ENCODE peak calls at places on chromosome 18, in eight cellular contexts. One of them, this sample, is unnamed.

GRCh38 chr18:43022874-43023273 is 92.6 kb downstream of the RIT2 start:
- DNase-seq in GM23338: no peak
- DNase-seq in neural progenitor cell: no peak
- DNase-seq in nephron progenitor cell: no peak
- DNase-seq in GM20000: no peak
- DNase-seq in choroid plexus epithelial cell: no peak
- DNase-seq in coronary artery: no peak
- DNase-seq in transverse colon: no peak
- DNase-seq in this sample: no peak

GRCh38 chr18:57439617-57439975 is 4.4 kb downstream of the ONECUT2 start:
- DNase-seq in neural progenitor cell: peak; percentile 84
- DNase-seq in transverse colon: no peak
- DNase-seq in GM23338: peak; percentile 91
- DNase-seq in coronary artery: no peak
- DNase-seq in GM20000: no peak
- DNase-seq in choroid plexus epithelial cell: no peak
- DNase-seq in nephron progenitor cell: peak; percentile 42
- DNase-seq in this sample: peak; percentile 37

GRCh38 chr18:43067570-43067969 is 47.9 kb downstream of the RIT2 start:
- DNase-seq in GM20000: no peak
- DNase-seq in nephron progenitor cell: no peak
- DNase-seq in neural progenitor cell: no peak
- DNase-seq in transverse colon: no peak
- DNase-seq in GM23338: peak; percentile 18
- DNase-seq in choroid plexus epithelial cell: no peak
- DNase-seq in coronary artery: no peak
- DNase-seq in this sample: no peak

GRCh38 chr18:45569566-45569965 is 45.7 kb upstream of the SLC14A2 start:
- DNase-seq in choroid plexus epithelial cell: no peak
- DNase-seq in GM23338: no peak
- DNase-seq in neural progenitor cell: no peak
- DNase-seq in coronary artery: no peak
- DNase-seq in nephron progenitor cell: no peak
- DNase-seq in GM20000: no peak
- DNase-seq in transverse colon: no peak
- DNase-seq in this sample: no peak

GRCh38 chr18:70036771-70037452 is 89.2 kb upstream of the CD226 start:
- DNase-seq in neural progenitor cell: no peak
- DNase-seq in GM20000: peak; percentile 60
- DNase-seq in GM23338: no peak
- DNase-seq in choroid plexus epithelial cell: no peak
- DNase-seq in nephron progenitor cell: no peak
- DNase-seq in transverse colon: no peak
- DNase-seq in coronary artery: no peak
- DNase-seq in this sample: peak; percentile 54

GRCh38 chr18:58226476-58226875 is 182.4 kb downstream of the NEDD4L start:
- DNase-seq in GM20000: no peak
- DNase-seq in neural progenitor cell: no peak
- DNase-seq in transverse colon: no peak
- DNase-seq in GM23338: no peak
- DNase-seq in nephron progenitor cell: no peak
- DNase-seq in choroid plexus epithelial cell: no peak
- DNase-seq in coronary artery: no peak
- DNase-seq in this sample: no peak

GRCh38 chr18:77147418-77147852 is 14.9 kb upstream of the MBP start:
- DNase-seq in GM23338: no peak
- DNase-seq in choroid plexus epithelial cell: no peak
- DNase-seq in coronary artery: peak; percentile 69
- DNase-seq in neural progenitor cell: no peak
- DNase-seq in transverse colon: no peak
- DNase-seq in GM20000: no peak
- DNase-seq in nephron progenitor cell: no peak
- DNase-seq in this sample: no peak

GRCh38 chr18:26480897-26481795 is 67.2 kb downstream of the KCTD1 start:
- DNase-seq in transverse colon: no peak
- DNase-seq in neural progenitor cell: no peak
- DNase-seq in GM20000: no peak
- DNase-seq in nephron progenitor cell: no peak
- DNase-seq in coronary artery: no peak
- DNase-seq in choroid plexus epithelial cell: peak; percentile 94
- DNase-seq in GM23338: no peak
- DNase-seq in this sample: no peak

DNA sequence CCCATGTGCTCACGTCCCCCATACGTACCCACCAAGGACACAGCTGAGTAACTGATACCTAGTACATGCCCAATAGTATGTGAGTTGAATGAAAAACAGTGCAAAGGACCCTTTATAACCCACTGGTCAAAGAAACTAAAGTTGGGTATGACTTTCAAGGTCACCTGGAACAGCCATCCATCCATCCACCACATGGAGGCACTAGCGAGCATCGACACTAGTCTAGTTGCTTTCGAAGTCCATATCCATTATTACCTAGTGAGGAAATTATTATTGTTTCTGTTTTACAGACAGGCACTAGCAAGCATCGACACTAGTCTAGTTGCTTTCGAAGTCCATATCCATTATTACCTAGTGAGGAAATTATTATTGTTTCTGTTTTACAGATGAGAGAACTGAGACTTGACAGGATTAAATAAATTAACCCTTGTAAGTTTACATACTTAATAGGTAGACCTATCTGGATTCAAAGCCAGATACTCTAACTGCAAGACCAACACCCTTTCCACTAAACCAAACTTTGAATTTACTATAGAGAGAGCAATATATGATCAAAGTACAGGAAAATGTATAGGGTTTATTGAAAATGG is 233.7 kb downstream of the METTL4 start:
- DNase-seq in neural progenitor cell: peak; percentile 51
- DNase-seq in GM23338: peak; percentile 74
- DNase-seq in transverse colon: peak; percentile 19
- DNase-seq in nephron progenitor cell: no peak
- DNase-seq in choroid plexus epithelial cell: peak; percentile 53
- DNase-seq in GM20000: peak; percentile 32
- DNase-seq in coronary artery: no peak
- DNase-seq in this sample: peak; percentile 47
- TF ChIP-seq CTCF in neural progenitor cell: peak; percentile 72
- TF ChIP-seq CTCF in GM23338: peak; percentile 75
- TF ChIP-seq CTCF in transverse colon: peak; percentile 31
- TF ChIP-seq CTCF in nephron progenitor cell: peak; percentile 34
- TF ChIP-seq CTCF in choroid plexus epithelial cell: peak; percentile 70
- TF ChIP-seq CTCF in GM20000: peak; percentile 71
- TF ChIP-seq CTCF in coronary artery: no peak
- TF ChIP-seq CTCF in this sample: peak; percentile 71

GRCh38 chr18:50327983-50328382 is 40.5 kb upstream of the CXXC1 start:
- DNase-seq in coronary artery: no peak
- DNase-seq in GM20000: no peak
- DNase-seq in neural progenitor cell: no peak
- DNase-seq in choroid plexus epithelial cell: no peak
- DNase-seq in transverse colon: no peak
- DNase-seq in nephron progenitor cell: no peak
- DNase-seq in GM23338: no peak
- DNase-seq in this sample: no peak
- TF ChIP-seq CTCF in coronary artery: no peak
- TF ChIP-seq CTCF in GM20000: no peak
- TF ChIP-seq CTCF in neural progenitor cell: no peak
- TF ChIP-seq CTCF in choroid plexus epithelial cell: no peak
- TF ChIP-seq CTCF in transverse colon: no peak
- TF ChIP-seq CTCF in nephron progenitor cell: no peak
- TF ChIP-seq CTCF in GM23338: no peak
- TF ChIP-seq CTCF in this sample: no peak

DNA sequence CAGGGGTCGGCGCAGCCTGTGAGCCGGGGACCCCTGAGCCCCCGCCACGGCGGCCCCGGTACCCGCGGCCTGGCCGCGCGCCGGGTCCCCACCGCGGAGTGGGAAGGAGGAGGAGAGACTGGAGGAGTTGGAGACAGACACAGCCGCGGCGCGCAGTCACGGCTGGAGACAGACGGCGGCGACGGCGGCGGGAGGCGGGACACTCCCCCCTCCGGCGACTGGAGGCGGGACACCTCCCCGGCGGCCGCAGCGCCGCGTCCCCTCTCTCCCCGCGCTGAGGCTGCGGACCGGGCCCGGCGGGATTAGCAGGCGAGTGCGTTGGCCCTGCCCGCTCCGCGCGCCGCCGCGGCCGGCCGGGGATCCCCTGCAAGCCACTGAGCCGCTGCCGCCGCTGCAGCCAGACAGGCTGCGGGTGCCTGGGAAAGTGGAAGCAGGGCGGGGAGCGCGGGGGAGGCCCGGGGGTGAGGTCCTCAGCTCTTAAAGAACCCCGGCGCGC is 1.0 kb upstream of the LDLRAD4 start:
- DNase-seq in neural progenitor cell: peak; percentile 87
- DNase-seq in GM23338: peak; percentile 67
- DNase-seq in coronary artery: peak; percentile 84
- DNase-seq in transverse colon: peak; percentile 70
- DNase-seq in choroid plexus epithelial cell: peak; percentile 30
- DNase-seq in nephron progenitor cell: peak; percentile 73
- DNase-seq in GM20000: peak; percentile 79
- DNase-seq in this sample: peak; percentile 66
- TF ChIP-seq CTCF in neural progenitor cell: no peak
- TF ChIP-seq CTCF in GM23338: no peak
- TF ChIP-seq CTCF in coronary artery: no peak
- TF ChIP-seq CTCF in transverse colon: no peak
- TF ChIP-seq CTCF in choroid plexus epithelial cell: no peak
- TF ChIP-seq CTCF in nephron progenitor cell: no peak
- TF ChIP-seq CTCF in GM20000: no peak
- TF ChIP-seq CTCF in this sample: no peak

DNA sequence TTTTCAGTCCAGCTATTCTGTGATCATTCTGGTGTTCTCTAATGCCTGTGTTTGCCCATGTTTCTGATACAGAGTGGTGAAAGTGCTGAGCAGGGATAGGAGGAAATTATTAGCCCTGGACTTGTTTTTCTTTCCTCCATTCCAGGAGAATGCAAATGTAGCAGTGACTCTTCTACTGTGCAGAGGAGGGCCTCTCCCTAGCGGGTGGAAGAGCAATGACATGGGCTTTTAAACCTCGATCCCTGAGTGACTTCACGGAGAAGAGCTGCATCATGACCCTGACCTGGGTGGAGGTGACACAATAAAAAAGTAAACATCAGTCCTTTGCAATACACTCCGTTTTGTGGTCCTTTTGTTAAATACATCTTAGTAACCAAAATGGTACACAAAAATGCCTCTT is 68.0 kb upstream of the NETO1 start:
- DNase-seq in GM20000: no peak
- DNase-seq in neural progenitor cell: no peak
- DNase-seq in coronary artery: no peak
- DNase-seq in choroid plexus epithelial cell: no peak
- DNase-seq in GM23338: peak; percentile 10
- DNase-seq in transverse colon: no peak
- DNase-seq in nephron progenitor cell: no peak
- DNase-seq in this sample: no peak
- TF ChIP-seq CTCF in GM20000: no peak
- TF ChIP-seq CTCF in neural progenitor cell: no peak
- TF ChIP-seq CTCF in coronary artery: no peak
- TF ChIP-seq CTCF in choroid plexus epithelial cell: no peak
- TF ChIP-seq CTCF in GM23338: no peak
- TF ChIP-seq CTCF in transverse colon: no peak
- TF ChIP-seq CTCF in nephron progenitor cell: no peak
- TF ChIP-seq CTCF in this sample: no peak

GRCh38 chr18:37299471-37300304 is 265.9 kb downstream of the CELF4 start:
- DNase-seq in GM20000: no peak
- DNase-seq in coronary artery: peak; percentile 84
- DNase-seq in choroid plexus epithelial cell: peak; percentile 98
- DNase-seq in transverse colon: peak; percentile 79
- DNase-seq in nephron progenitor cell: no peak
- DNase-seq in neural progenitor cell: no peak
- DNase-seq in GM23338: peak; percentile 27
- DNase-seq in this sample: no peak

GRCh38 chr18:37297106-37297505 is 268.5 kb downstream of the CELF4 start:
- DNase-seq in GM23338: no peak
- DNase-seq in choroid plexus epithelial cell: no peak
- DNase-seq in GM20000: no peak
- DNase-seq in nephron progenitor cell: no peak
- DNase-seq in coronary artery: no peak
- DNase-seq in neural progenitor cell: no peak
- DNase-seq in transverse colon: no peak
- DNase-seq in this sample: no peak

GRCh38 chr18:37298816-37299215 is 266.8 kb downstream of the CELF4 start:
- DNase-seq in nephron progenitor cell: no peak
- DNase-seq in GM20000: no peak
- DNase-seq in coronary artery: no peak
- DNase-seq in GM23338: no peak
- DNase-seq in transverse colon: no peak
- DNase-seq in neural progenitor cell: no peak
- DNase-seq in choroid plexus epithelial cell: no peak
- DNase-seq in this sample: no peak

GRCh38 chr18:37289423-37289822 is 276.2 kb downstream of the CELF4 start:
- DNase-seq in GM20000: no peak
- DNase-seq in neural progenitor cell: no peak
- DNase-seq in choroid plexus epithelial cell: no peak
- DNase-seq in nephron progenitor cell: no peak
- DNase-seq in GM23338: no peak
- DNase-seq in coronary artery: no peak
- DNase-seq in transverse colon: no peak
- DNase-seq in this sample: no peak

GRCh38 chr18:37294951-37295350 is 270.6 kb downstream of the CELF4 start:
- DNase-seq in neural progenitor cell: peak; percentile 85
- DNase-seq in GM20000: no peak
- DNase-seq in nephron progenitor cell: peak; percentile 69
- DNase-seq in choroid plexus epithelial cell: peak; percentile 19
- DNase-seq in coronary artery: no peak
- DNase-seq in GM23338: peak; percentile 90
- DNase-seq in transverse colon: peak; percentile 14
- DNase-seq in this sample: no peak
- TF ChIP-seq CTCF in neural progenitor cell: peak; percentile 84
- TF ChIP-seq CTCF in GM20000: no peak
- TF ChIP-seq CTCF in nephron progenitor cell: peak; percentile 53
- TF ChIP-seq CTCF in choroid plexus epithelial cell: peak; percentile 45
- TF ChIP-seq CTCF in coronary artery: no peak
- TF ChIP-seq CTCF in GM23338: peak; percentile 92
- TF ChIP-seq CTCF in transverse colon: no peak
- TF ChIP-seq CTCF in this sample: peak; percentile 36

DNA sequence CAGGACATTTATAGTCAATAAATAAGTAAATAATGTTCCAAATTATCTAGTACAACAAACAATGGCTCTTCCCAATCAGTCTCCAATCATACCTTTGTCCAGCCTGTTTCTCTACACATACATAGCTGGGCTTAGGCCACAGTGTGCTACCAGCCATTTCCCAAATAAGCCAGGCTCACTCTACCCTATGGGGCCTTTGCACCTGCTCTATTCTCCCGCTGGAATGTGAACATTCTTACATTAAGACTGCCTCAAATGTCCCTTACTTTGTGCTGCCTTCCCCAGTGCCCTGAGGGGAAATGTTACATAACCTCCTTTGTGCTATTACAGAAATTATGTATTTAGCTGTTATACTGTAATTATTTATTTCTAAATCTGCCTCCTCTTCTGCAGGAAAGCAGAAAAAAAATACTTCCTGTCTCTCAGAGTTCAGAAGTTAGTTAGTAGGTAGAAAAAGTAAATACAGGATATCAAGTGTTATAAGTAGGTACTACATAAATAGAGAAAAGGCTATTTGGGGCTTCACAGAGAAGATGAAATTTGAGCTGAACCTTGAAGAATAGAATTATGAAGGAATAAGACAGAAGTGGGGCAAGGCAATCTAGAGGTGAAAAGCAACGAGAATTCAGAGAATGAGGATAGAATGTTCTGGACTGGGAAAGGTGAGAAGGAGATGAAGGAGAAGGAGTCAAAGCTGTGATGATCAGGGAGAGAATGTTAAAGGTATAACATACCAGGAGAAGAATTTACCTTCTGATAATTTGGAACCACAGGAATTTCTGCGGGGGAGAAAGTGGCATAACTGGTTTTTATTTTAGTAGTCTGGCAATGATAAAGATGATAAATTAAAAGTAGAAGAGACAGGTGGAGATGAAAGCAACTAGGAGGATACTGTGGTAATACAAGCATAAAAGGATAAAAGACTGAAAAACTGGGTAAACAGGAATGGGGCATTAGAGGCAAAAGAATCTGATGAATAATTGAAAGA is 37.0 kb downstream of the ROCK1 start:
- DNase-seq in neural progenitor cell: peak; percentile 14
- DNase-seq in GM23338: peak; percentile 18
- DNase-seq in coronary artery: no peak
- DNase-seq in transverse colon: no peak
- DNase-seq in nephron progenitor cell: no peak
- DNase-seq in GM20000: no peak
- DNase-seq in choroid plexus epithelial cell: no peak
- DNase-seq in this sample: no peak
- TF ChIP-seq CTCF in neural progenitor cell: no peak
- TF ChIP-seq CTCF in GM23338: no peak
- TF ChIP-seq CTCF in coronary artery: no peak
- TF ChIP-seq CTCF in transverse colon: no peak
- TF ChIP-seq CTCF in nephron progenitor cell: no peak
- TF ChIP-seq CTCF in GM20000: no peak
- TF ChIP-seq CTCF in choroid plexus epithelial cell: no peak
- TF ChIP-seq CTCF in this sample: no peak

This sample was measured in GM13977.